ENCODE peak calls at places on chromosome 15, in four cellular contexts. One of them, this sample, is unnamed.

GRCh38 chr15:22265961-22266360 is 185.6 kb downstream of the OR4M2 start:
- DNase-seq in testis: no peak
- DNase-seq in suprapubic skin: no peak
- DNase-seq in IMR-90: no peak
- DNase-seq in this sample: no peak

GRCh38 chr15:70486451-70487379 is 276.6 kb downstream of the UACA start:
- DNase-seq in testis: no peak
- DNase-seq in suprapubic skin: no peak
- DNase-seq in IMR-90: peak
- DNase-seq in this sample: no peak

GRCh38 chr15:67164401-67164791 is 90.1 kb downstream of the AAGAB start:
- DNase-seq in testis: no peak
- DNase-seq in suprapubic skin: no peak
- DNase-seq in IMR-90: no peak
- DNase-seq in this sample: peak

GRCh38 chr15:85690546-85691226 is 104.0 kb downstream of the KLHL25 start:
- DNase-seq in testis: no peak
- DNase-seq in suprapubic skin: no peak
- DNase-seq in IMR-90: no peak
- DNase-seq in this sample: no peak

GRCh38 chr15:72168131-72168825 is 29.3 kb downstream of the GRAMD2A start:
- DNase-seq in testis: peak
- DNase-seq in suprapubic skin: no peak
- DNase-seq in IMR-90: peak
- DNase-seq in this sample: peak

GRCh38 chr15:90451215-90451850 is 63.3 kb downstream of the IQGAP1 start:
- DNase-seq in testis: no peak
- DNase-seq in suprapubic skin: no peak
- DNase-seq in IMR-90: peak
- DNase-seq in this sample: no peak

GRCh38 chr15:31360843-31361763 is 34.5 kb downstream of the KLF13 start:
- DNase-seq in testis: peak
- DNase-seq in suprapubic skin: no peak
- DNase-seq in IMR-90: no peak
- DNase-seq in this sample: peak

GRCh38 chr15:39731266-39731665 is 51.4 kb downstream of the FSIP1 start:
- DNase-seq in testis: no peak
- DNase-seq in suprapubic skin: no peak
- DNase-seq in IMR-90: no peak
- DNase-seq in this sample: no peak

GRCh38 chr15:51062736-51063135 is 32.0 kb downstream of the TNFAIP8L3 start:
- DNase-seq in testis: no peak
- DNase-seq in suprapubic skin: no peak
- DNase-seq in IMR-90: no peak
- DNase-seq in this sample: no peak

GRCh38 chr15:39344662-39345141 is 236.2 kb upstream of the THBS1 start:
- DNase-seq in testis: no peak
- DNase-seq in suprapubic skin: no peak
- DNase-seq in IMR-90: no peak
- DNase-seq in this sample: no peak

GRCh38 chr15:94404733-94405283 is 173.4 kb downstream of the MCTP2 start:
- DNase-seq in testis: no peak
- DNase-seq in suprapubic skin: no peak
- DNase-seq in IMR-90: no peak
- DNase-seq in this sample: no peak

DNA sequence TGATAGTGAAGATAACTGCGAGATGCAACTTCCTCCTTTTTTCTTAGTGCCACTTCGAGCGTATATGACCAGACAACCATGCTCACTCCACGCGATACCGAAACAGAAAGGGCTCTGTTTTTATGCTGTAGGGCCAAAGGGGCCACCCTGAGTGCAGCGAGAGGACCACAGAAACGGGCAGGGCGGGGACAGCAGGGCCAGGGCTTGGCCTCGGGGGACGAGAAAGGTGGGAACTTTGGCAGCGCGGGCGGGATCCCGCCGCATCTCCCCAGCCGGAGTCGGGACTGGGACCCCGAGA is 480 bp downstream of the VPS13C start:
- DNase-seq in testis: peak
- DNase-seq in suprapubic skin: no peak
- DNase-seq in IMR-90: peak
- DNase-seq in this sample: peak
- TF ChIP-seq POLR2A in testis: no peak
- TF ChIP-seq POLR2A in suprapubic skin: no peak
- TF ChIP-seq POLR2A in IMR-90: no peak
- TF ChIP-seq POLR2A in this sample: no peak

DNA sequence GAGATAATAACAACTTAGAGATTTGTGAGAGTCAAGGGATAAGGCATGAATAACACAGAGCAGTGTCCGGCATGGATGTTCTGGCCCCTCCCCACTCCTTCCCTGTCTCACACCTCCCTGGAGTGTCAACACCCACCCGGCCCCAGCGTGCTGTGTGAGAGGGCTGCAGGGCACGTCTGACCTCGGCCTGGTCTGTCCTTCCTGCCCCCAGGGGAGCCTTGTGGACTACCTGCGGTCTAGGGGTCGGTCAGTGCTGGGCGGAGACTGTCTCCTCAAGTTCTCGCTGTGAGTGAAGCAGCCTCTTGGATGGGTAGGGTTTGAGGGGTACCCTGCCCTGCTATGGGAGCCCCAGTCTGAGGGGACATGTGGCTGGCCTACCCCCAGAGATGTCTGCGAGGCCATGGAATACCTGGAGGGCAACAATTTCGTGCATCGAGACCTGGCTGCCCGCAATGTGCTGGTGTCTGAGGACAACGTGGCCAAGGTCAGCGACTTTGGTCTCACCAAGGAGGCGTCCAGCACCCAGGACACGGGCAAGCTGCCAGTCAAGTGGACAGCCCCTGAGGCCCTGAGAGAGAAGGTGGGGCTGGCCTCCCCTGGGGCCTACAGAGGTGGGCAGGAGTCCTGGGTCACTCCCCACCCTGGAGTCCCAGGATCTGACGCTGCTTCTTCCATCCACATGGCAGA is 11.2 kb upstream of the LMAN1L start:
- DNase-seq in testis: no peak
- DNase-seq in suprapubic skin: no peak
- DNase-seq in IMR-90: no peak
- DNase-seq in this sample: no peak
- TF ChIP-seq POLR2A in testis: no peak
- TF ChIP-seq POLR2A in suprapubic skin: no peak
- TF ChIP-seq POLR2A in IMR-90: no peak
- TF ChIP-seq POLR2A in this sample: no peak

DNA sequence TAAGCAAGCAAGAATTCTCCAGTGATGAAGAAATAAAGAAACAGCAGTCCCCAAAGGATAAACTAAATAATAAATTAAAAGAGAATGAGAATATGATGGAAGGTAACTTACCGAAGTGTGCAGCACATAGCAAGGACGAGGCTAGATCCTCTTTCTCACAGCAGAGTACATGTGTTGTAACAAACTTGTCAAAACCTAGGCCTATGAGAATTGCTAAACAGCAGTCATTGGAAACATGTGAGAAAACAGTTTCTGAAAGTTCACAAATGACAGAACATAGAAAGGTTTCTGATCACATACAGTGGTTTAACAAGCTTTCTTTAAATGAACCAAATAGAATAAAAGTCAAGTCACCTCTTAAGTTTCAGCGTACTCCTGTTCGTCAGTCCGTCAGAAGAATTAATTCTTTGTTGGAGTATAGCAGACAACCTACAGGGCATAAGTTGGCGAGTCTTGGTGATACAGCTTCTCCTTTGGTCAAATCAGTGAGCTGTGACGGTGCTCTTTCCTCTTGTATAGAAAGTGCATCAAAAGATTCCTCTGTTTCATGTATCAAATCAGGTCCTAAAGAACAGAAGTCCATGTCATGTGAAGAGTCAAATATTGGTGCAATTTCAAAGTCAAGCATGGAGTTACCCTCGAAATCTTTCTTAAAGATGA is 4.5 kb upstream of the SCG5 start:
- DNase-seq in testis: no peak
- DNase-seq in suprapubic skin: no peak
- DNase-seq in IMR-90: no peak
- DNase-seq in this sample: no peak
- TF ChIP-seq POLR2A in testis: no peak
- TF ChIP-seq POLR2A in suprapubic skin: no peak
- TF ChIP-seq POLR2A in IMR-90: no peak
- TF ChIP-seq POLR2A in this sample: no peak

GRCh38 chr15:78880242-78880533 is 7.5 kb downstream of the MORF4L1 start:
- DNase-seq in testis: no peak
- DNase-seq in suprapubic skin: no peak
- DNase-seq in IMR-90: peak
- DNase-seq in this sample: no peak
- TF ChIP-seq POLR2A in testis: no peak
- TF ChIP-seq POLR2A in suprapubic skin: no peak
- TF ChIP-seq POLR2A in IMR-90: no peak
- TF ChIP-seq POLR2A in this sample: no peak

This sample was measured in thyroid gland.